ENCODE peak calls at places on chromosomes 16 and 17, in five cellular contexts. L is transverse colon, H is ovary, Q is Peyer's patch, X is IMR-90. Z is an unnamed sample.
A peak's percentile ranks its signal among the peaks of the same experiment; 100 is the strongest.

GRCh38 chr17:49557204-49558024 is 18.3 kb upstream of the NXPH3 start:
- DNase-seq in L (no peak), H (no peak), Q (no peak), X (peak; percentile 46), Z (peak; percentile 33)

GRCh38 chr17:40325156-40326013 is 16.4 kb downstream of the RARA start:
- DNase-seq in L (no peak), H (no peak), Q (no peak), X (no peak), Z (no peak)

GRCh38 chr17:9615486-9615885 is 29.8 kb upstream of the USP43 start:
- DNase-seq in L (no peak), H (no peak), Q (no peak), X (no peak), Z (no peak)

GRCh38 chr17:13599808-13600398 is 1.8 kb downstream of the HS3ST3A1 start:
- DNase-seq in L (no peak), H (no peak), Q (no peak), X (peak; percentile 28), Z (no peak)

GRCh38 chr17:73390851-73391250 is 79.0 kb upstream of the CDC42EP4 start:
- DNase-seq in L (no peak), H (no peak), Q (no peak), X (no peak), Z (no peak)

GRCh38 chr17:65783845-65784334 is 222.4 kb upstream of the AXIN2 start:
- DNase-seq in L (peak; percentile 32), H (peak; percentile 34), Q (no peak), X (peak; percentile 94), Z (no peak)

GRCh38 chr17:77717941-77718668 is 240.4 kb upstream of the TNRC6C start:
- DNase-seq in L (no peak), H (no peak), Q (no peak), X (no peak), Z (no peak)

GRCh38 chr17:11144358-11145233 is 96.4 kb upstream of the SHISA6 start:
- DNase-seq in L (peak; percentile 67), H (no peak), Q (no peak), X (no peak), Z (peak; percentile 31)

GRCh38 chr16:74100405-74101316 is 196.0 kb upstream of the PSMD7 start:
- DNase-seq in L (no peak), H (no peak), Q (no peak), X (no peak), Z (no peak)

GRCh38 chr17:13359774-13360173 is 242.0 kb downstream of the HS3ST3A1 start:
- DNase-seq in L (no peak), H (no peak), Q (no peak), X (no peak), Z (no peak)

GRCh38 chr16:85891033-85891775 is 7.8 kb upstream of the IRF8 start:
- DNase-seq in L (no peak), H (no peak), Q (no peak), X (peak; percentile 19), Z (peak; percentile 76)

GRCh38 chr17:9457005-9457404 is 118.6 kb downstream of the STX8 start:
- DNase-seq in L (no peak), H (no peak), Q (no peak), X (no peak), Z (no peak)

GRCh38 chr17:50564916-50565315 is 4.4 kb downstream of the CACNA1G start:
- DNase-seq in L (peak; percentile 48), H (peak; percentile 87), Q (no peak), X (peak; percentile 56), Z (peak; percentile 45)

GRCh38 chr17:42843358-42843934 is 934 bp upstream of the AOC2 start:
- DNase-seq in L (no peak), H (peak; percentile 47), Q (no peak), X (peak; percentile 74), Z (peak; percentile 21)

GRCh38 chr17:44356241-44356640 is 7.4 kb downstream of the FAM171A2 start:
- DNase-seq in L (no peak), H (no peak), Q (no peak), X (no peak), Z (no peak)

GRCh38 chr17:17018612-17019429 is 23.4 kb upstream of the MPRIP start:
- DNase-seq in L (peak; percentile 45), H (no peak), Q (no peak), X (no peak), Z (peak; percentile 99)

GRCh38 chr16:30051518-30051917 is 14.0 kb upstream of the ALDOA start:
- DNase-seq in L (no peak), H (no peak), Q (no peak), X (peak; percentile 70), Z (no peak)

GRCh38 chr17:67366193-67367157 is at the start of gene PSMD12:
- DNase-seq in L (peak; percentile 95), H (peak; percentile 90), Q (peak; percentile 92), X (peak; percentile 88), Z (peak; percentile 95)

GRCh38 chr17:80822700-80823410 is 168.8 kb upstream of the CHMP6 start:
- DNase-seq in L (no peak), H (no peak), Q (no peak), X (no peak), Z (no peak)

GRCh38 chr16:55367796-55368195 is 43.8 kb downstream of the IRX6 start:
- DNase-seq in L (no peak), H (no peak), Q (no peak), X (peak; percentile 20), Z (no peak)

GRCh38 chr16:22787456-22788189 is 26.3 kb upstream of the HS3ST2 start:
- DNase-seq in L (peak; percentile 9), H (no peak), Q (no peak), X (peak; percentile 2), Z (no peak)

GRCh38 chr16:1548234-1548633 is 14.8 kb downstream of the TMEM204 start:
- DNase-seq in L (no peak), H (no peak), Q (no peak), X (no peak), Z (peak; percentile 35)

GRCh38 chr17:8710766-8711165 is 33.9 kb downstream of the CCDC42 start:
- DNase-seq in L (no peak), H (no peak), Q (no peak), X (no peak), Z (no peak)

GRCh38 chr16:84380405-84380804 is 12.1 kb downstream of the ATP2C2 start:
- DNase-seq in L (no peak), H (no peak), Q (no peak), X (no peak), Z (no peak)

GRCh38 chr17:78172284-78173024 is 4.1 kb downstream of the SYNGR2 start:
- DNase-seq in L (peak; percentile 89), H (peak; percentile 73), Q (peak; percentile 80), X (peak; percentile 49), Z (no peak)

GRCh38 chr17:40577611-40578065 is 12.4 kb upstream of the CCR7 start:
- DNase-seq in L (no peak), H (no peak), Q (no peak), X (no peak), Z (no peak)

GRCh38 chr17:80119839-80120238 is 18.5 kb downstream of the GAA start:
- DNase-seq in L (no peak), H (no peak), Q (no peak), X (no peak), Z (no peak)

GRCh38 chr17:66855204-66855603 is 20.3 kb downstream of the CACNG5 start:
- DNase-seq in L (no peak), H (no peak), Q (no peak), X (no peak), Z (no peak)

GRCh38 chr17:37844158-37844976 is 79.8 kb upstream of the TBC1D3K start:
- DNase-seq in L (peak; percentile 66), H (no peak), Q (peak; percentile 55), X (peak; percentile 58), Z (peak; percentile 45)

GRCh38 chr17:16406742-16407674 is 8.4 kb upstream of the TRPV2 start:
- DNase-seq in L (peak; percentile 49), H (peak; percentile 57), Q (no peak), X (no peak), Z (peak; percentile 41)

GRCh38 chr17:80826955-80827645 is 164.5 kb upstream of the CHMP6 start:
- DNase-seq in L (no peak), H (no peak), Q (no peak), X (peak; percentile 99), Z (peak; percentile 30)

GRCh38 chr17:34307110-34307509 is 12.1 kb upstream of the CCL8 start:
- DNase-seq in L (no peak), H (peak; percentile 29), Q (no peak), X (peak; percentile 71), Z (no peak)

GRCh38 chr16:89370081-89370511 is 120.3 kb downstream of the ANKRD11 start:
- DNase-seq in L (no peak), H (no peak), Q (no peak), X (peak; percentile 44), Z (no peak)

GRCh38 chr16:85029413-85029794 is 1.8 kb downstream of the KIAA0513 start:
- DNase-seq in L (peak; percentile 46), H (peak; percentile 61), Q (no peak), X (peak; percentile 65), Z (no peak)

GRCh38 chr17:77674358-77674757 is 284.1 kb upstream of the TNRC6C start:
- DNase-seq in L (no peak), H (no peak), Q (no peak), X (no peak), Z (no peak)

GRCh38 chr16:20393801-20394637 is 10.5 kb downstream of the PDILT start:
- DNase-seq in L (peak; percentile 24), H (peak; percentile 33), Q (no peak), X (no peak), Z (no peak)

GRCh38 chr17:21452377-21453143 is 76.4 kb downstream of the KCNJ12 start:
- DNase-seq in L (peak; percentile 17), H (peak; percentile 48), Q (peak; percentile 27), X (peak; percentile 65), Z (peak; percentile 53)

GRCh38 chr16:74726736-74727135 is 26.1 kb upstream of the MLKL start:
- DNase-seq in L (peak; percentile 29), H (no peak), Q (no peak), X (no peak), Z (no peak)

GRCh38 chr16:49120631-49121030 is 161.0 kb downstream of the CBLN1 start:
- DNase-seq in L (no peak), H (no peak), Q (no peak), X (no peak), Z (no peak)
- TF ChIP-seq CTCF in L (peak; percentile 10), H (no peak), Q (no peak), X (no peak), Z (no peak)

DNA sequence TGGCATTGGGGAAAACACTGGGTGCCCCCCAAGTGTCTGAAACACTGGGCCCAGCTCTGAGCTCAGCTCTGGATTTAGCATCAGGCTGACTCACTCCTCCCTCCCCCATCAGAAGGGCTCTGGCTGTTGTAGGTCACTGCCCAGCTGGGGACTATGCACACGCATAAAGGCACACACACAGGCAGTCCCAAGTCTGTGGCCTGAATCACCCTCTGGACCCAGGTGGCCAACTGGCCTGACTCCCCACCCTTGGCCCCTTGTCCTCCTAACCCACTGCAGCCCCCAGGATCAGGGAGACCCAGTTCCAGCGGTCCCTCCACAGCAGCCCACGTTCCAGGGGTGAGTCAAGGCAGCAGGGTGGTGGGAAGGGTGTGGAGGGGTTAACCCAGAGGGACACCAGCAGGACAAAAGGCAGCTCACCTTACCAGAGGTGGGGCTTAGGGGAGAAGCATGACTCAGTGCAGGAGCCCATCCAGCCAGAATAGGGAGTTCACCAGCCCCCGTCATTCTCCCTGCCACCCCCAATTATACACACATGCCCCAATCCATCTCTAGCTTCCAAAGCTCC is 47.0 kb downstream of the MYO18A start:
- DNase-seq in L (no peak), H (no peak), Q (no peak), X (peak; percentile 89), Z (no peak)
- H3K4me1 ChIP-seq in L (peaks cover 17% of the 10 kb centered on the region), H (peaks cover 4% of the 10 kb centered on the region), Q (peaks cover 5% of the 10 kb centered on the region), X (peaks cover 37% of the 10 kb centered on the region), Z (peaks cover 9% of the 10 kb centered on the region)

GRCh38 chr16:27286446-27286845 is 17.9 kb upstream of the NSMCE1 start:
- DNase-seq in L (no peak), H (no peak), Q (no peak), X (peak; percentile 97), Z (no peak)
- TF ChIP-seq POLR2A in L (no peak), H (no peak), Q (no peak), X (no peak), Z (no peak)

GRCh38 chr16:11880047-11880446 is 28.7 kb upstream of the RSL1D1 start:
- DNase-seq in L (no peak), H (no peak), Q (no peak), X (no peak), Z (no peak)
- TF ChIP-seq CTCF in L (no peak), H (no peak), Q (no peak), X (no peak), Z (no peak)